ENCODE peak calls at places on chromosomes 3 and 15, in ten cellular contexts. G is cardiac muscle cell; O is CD8-positive, alpha-beta T cell; P is HCT116; R is fibroblast of lung; C is CD4-positive, alpha-beta memory T cell; N is body of pancreas; U is tibial nerve; H is caudate nucleus; Z is esophagus muscularis mucosa. E is an unnamed sample.

GRCh38 chr3:11629716-11630115 is 14.0 kb downstream of the VGLL4 start:
- DNase-seq in G (no peak), O (no peak), P (no peak), R (peak), C (no peak), N (no peak), U (no peak), H (no peak), Z (no peak), E (no peak)

GRCh38 chr15:34325368-34325767 is 12.2 kb downstream of the SLC12A6 start:
- DNase-seq in G (no peak), O (no peak), P (no peak), R (no peak), C (no peak), N (no peak), U (no peak), H (no peak), Z (no peak), E (no peak)

GRCh38 chr3:124137264-124137663 is 145.3 kb upstream of the ROPN1 start:
- DNase-seq in G (no peak), O (no peak), P (no peak), R (no peak), C (no peak), N (no peak), U (no peak), H (no peak), Z (no peak), E (no peak)

GRCh38 chr3:10395671-10396070 is 74.8 kb upstream of the SEC13 start:
- DNase-seq in G (no peak), O (no peak), P (no peak), R (no peak), C (peak), N (no peak), U (no peak), H (no peak), Z (no peak), E (no peak)

GRCh38 chr15:25795061-25795460 is 68.1 kb downstream of the ATP10A start:
- DNase-seq in G (no peak), O (no peak), P (no peak), R (no peak), C (no peak), N (no peak), U (no peak), H (no peak), Z (no peak), E (no peak)

GRCh38 chr15:42057744-42058646 is 36.4 kb downstream of the PLA2G4D start:
- DNase-seq in G (no peak), O (no peak), P (no peak), R (no peak), C (no peak), N (no peak), U (no peak), H (no peak), Z (no peak), E (peak)

GRCh38 chr3:71128951-71129350 is 454.6 kb downstream of the FOXP1 start:
- DNase-seq in G (no peak), O (no peak), P (no peak), R (peak), C (peak), N (no peak), U (no peak), H (no peak), Z (no peak), E (no peak)

GRCh38 chr3:53531749-53532148 is 37.3 kb downstream of the CACNA1D start:
- DNase-seq in G (no peak), O (no peak), P (peak), R (no peak), C (no peak), N (no peak), U (no peak), H (no peak), Z (no peak), E (peak)

GRCh38 chr3:178777718-178778411 is 241.6 kb downstream of the KCNMB2 start:
- DNase-seq in G (no peak), O (no peak), P (peak), R (no peak), C (no peak), N (no peak), U (no peak), H (no peak), Z (no peak), E (no peak)

GRCh38 chr15:70698991-70699390 is 64.4 kb downstream of the UACA start:
- DNase-seq in G (no peak), O (no peak), P (no peak), R (no peak), C (no peak), N (no peak), U (no peak), H (no peak), Z (no peak), E (peak)
- H3K27ac ChIP-seq in G (no peak), O (no peak), P (no peak), R (peak), C (no peak), N (peak), U (peak), H (no peak), Z (peak), E (no peak)

DNA sequence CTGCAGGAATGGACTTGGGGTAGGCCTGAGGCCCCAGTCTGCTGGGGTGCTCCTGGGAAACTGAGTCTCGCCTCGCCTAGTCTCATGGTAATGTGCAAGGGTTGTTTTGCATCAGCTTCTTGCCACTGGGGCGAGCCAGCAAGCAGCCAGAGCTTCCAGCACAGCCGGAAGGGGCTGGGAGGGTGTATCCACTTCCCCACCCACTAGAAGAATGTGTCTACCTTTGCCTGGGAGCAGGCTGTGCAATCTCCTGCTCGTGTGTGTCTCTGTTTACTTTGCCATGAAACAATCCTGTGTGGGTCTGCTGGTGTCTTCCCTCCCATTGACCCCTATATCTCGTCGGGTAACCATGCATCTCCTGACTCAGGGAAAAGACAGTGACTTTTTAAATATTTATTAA is 21.8 kb upstream of the ERICH6 start:
- DNase-seq in G (no peak), O (no peak), P (no peak), R (no peak), C (no peak), N (no peak), U (no peak), H (no peak), Z (no peak), E (peak)
- H3K27ac ChIP-seq in G (no peak), O (no peak), P (no peak), R (no peak), C (no peak), N (no peak), U (no peak), H (no peak), Z (no peak), E (no peak)

GRCh38 chr3:62600033-62600432 is 226.7 kb upstream of the FEZF2 start:
- DNase-seq in G (no peak), O (no peak), P (no peak), R (no peak), C (no peak), N (no peak), U (no peak), H (no peak), Z (no peak), E (no peak)
- H3K27ac ChIP-seq in G (no peak), O (no peak), P (no peak), R (peak), C (no peak), N (no peak), U (no peak), H (no peak), Z (no peak), E (no peak)

DNA sequence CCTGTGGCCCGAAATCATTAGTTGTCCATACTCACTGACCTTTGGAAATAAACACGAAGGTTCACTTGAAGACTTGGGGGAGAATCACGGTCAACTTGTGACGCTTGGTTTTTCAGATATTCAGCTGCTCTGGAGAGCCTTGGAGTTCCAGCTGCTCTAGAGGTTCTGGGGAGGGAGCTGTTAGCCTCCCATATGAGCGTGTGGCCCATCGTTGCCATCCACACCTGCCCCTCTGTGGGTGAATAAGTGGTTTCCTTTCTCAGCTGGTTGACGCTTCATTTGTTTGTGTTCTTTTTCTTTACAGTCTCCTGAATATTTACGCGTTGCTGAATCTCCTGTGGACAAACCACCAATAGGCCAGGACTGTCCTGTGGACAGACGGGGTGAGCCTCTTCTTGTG is 35.6 kb downstream of the APBA2 start:
- DNase-seq in G (no peak), O (no peak), P (no peak), R (no peak), C (no peak), N (no peak), U (no peak), H (no peak), Z (no peak), E (no peak)
- H3K27ac ChIP-seq in G (no peak), O (no peak), P (no peak), R (no peak), C (no peak), N (no peak), U (no peak), H (no peak), Z (no peak), E (no peak)

DNA sequence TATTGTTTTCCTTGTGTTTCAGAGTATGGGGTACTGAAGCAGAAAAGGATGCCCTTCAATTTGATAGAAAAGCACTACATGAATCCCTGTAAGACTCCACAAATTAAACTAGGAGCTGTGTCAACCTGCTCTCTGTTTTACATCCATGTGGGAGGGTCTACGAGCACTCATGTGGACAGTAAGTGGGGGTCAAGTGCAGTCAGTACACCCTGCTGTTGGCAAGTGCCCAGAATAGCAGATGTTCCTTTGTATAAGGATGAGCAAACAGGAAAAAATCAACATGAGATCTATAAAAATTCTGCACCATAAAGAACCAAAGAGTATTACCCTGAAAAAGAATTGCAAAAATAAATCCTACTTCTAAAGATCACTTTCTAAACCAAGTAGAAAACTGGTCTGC is 659.9 kb downstream of the SI start:
- DNase-seq in G (peak), O (no peak), P (no peak), R (no peak), C (no peak), N (no peak), U (no peak), H (no peak), Z (no peak), E (no peak)
- H3K27ac ChIP-seq in G (no peak), O (no peak), P (no peak), R (no peak), C (no peak), N (no peak), U (no peak), H (no peak), Z (no peak), E (no peak)